ENCODE peak calls at places on chromosomes 6 and 20, in four cellular contexts. Y is SK-N-SH, N is foreskin keratinocyte, A is heart left ventricle. V is an unnamed sample.

GRCh38 chr20:23111307-23111943 is 25.3 kb upstream of the CD93 start:
- DNase-seq in A (no peak), Y (no peak), N (no peak), V (no peak)

GRCh38 chr6:42200035-42200434 is 5.3 kb upstream of the GUCA1B start:
- DNase-seq in N (peak), A (no peak), Y (no peak), V (no peak)

GRCh38 chr6:47733879-47734558 is 35.6 kb downstream of the ADGRF4 start:
- DNase-seq in N (peak), A (no peak), Y (peak), V (no peak)

GRCh38 chr6:35552285-35552917 is 39.7 kb upstream of the TULP1 start:
- DNase-seq in Y (peak), A (no peak), N (peak), V (no peak)

GRCh38 chr6:92790381-92790780 is 629.0 kb downstream of the EPHA7 start:
- DNase-seq in N (no peak), Y (no peak), A (no peak), V (no peak)

GRCh38 chr6:90765895-90766294 is 179.0 kb upstream of the MAP3K7 start:
- DNase-seq in Y (no peak), N (peak), A (no peak), V (no peak)

GRCh38 chr6:134166529-134167221 is 114.3 kb upstream of the SLC2A12 start:
- DNase-seq in Y (no peak), N (peak), A (no peak), V (no peak)

GRCh38 chr20:32457476-32457986 is 99.4 kb downstream of the ASXL1 start:
- DNase-seq in N (no peak), Y (peak), A (peak), V (no peak)

GRCh38 chr20:62815066-62815991 is 1.5 kb upstream of the COL9A3 start:
- DNase-seq in Y (peak), N (peak), A (no peak), V (no peak)

GRCh38 chr6:235763-236360 is 56.4 kb upstream of the DUSP22 start:
- DNase-seq in A (no peak), N (no peak), Y (no peak), V (no peak)

GRCh38 chr6:46134216-46134615 is 4.4 kb downstream of the ENPP4 start:
- DNase-seq in Y (no peak), A (no peak), N (no peak), V (no peak)

GRCh38 chr20:3161316-3162079 is 1.8 kb upstream of the FASTKD5 start:
- DNase-seq in Y (peak), N (no peak), A (no peak), V (no peak)

GRCh38 chr6:116370328-116370716 is 425 bp upstream of the DSE start:
- DNase-seq in A (no peak), Y (no peak), N (no peak), V (no peak)

GRCh38 chr6:17980329-17980728 is 7.1 kb downstream of the KIF13A start:
- DNase-seq in Y (no peak), N (no peak), A (no peak), V (no peak)

GRCh38 chr6:98323605-98324004 is 510.8 kb upstream of the POU3F2 start:
- DNase-seq in N (no peak), A (no peak), Y (no peak), V (no peak)

GRCh38 chr6:163814494-163815364 is 400.2 kb downstream of the QKI start:
- DNase-seq in N (peak), A (no peak), Y (no peak), V (peak)

GRCh38 chr6:111231078-111231435 is 143.8 kb downstream of the SLC16A10 start:
- DNase-seq in A (no peak), Y (no peak), N (no peak), V (no peak)

GRCh38 chr6:138979365-138979764 is 8.7 kb downstream of the REPS1 start:
- DNase-seq in N (no peak), A (no peak), Y (no peak), V (no peak)

GRCh38 chr6:168196385-168196860 is 117.4 kb upstream of the FRMD1 start:
- DNase-seq in Y (no peak), N (no peak), A (no peak), V (no peak)

GRCh38 chr20:17608701-17609497 is 39.0 kb downstream of the DSTN start:
- DNase-seq in A (no peak), N (no peak), Y (no peak), V (no peak)

GRCh38 chr20:17602493-17602892 is 32.6 kb downstream of the DSTN start:
- DNase-seq in N (no peak), Y (no peak), A (no peak), V (no peak)

GRCh38 chr20:17601957-17602356 is 32.1 kb downstream of the DSTN start:
- DNase-seq in A (no peak), Y (no peak), N (no peak), V (no peak)

GRCh38 chr20:17606001-17606400 is 36.1 kb downstream of the DSTN start:
- DNase-seq in N (no peak), Y (no peak), A (no peak), V (no peak)

DNA sequence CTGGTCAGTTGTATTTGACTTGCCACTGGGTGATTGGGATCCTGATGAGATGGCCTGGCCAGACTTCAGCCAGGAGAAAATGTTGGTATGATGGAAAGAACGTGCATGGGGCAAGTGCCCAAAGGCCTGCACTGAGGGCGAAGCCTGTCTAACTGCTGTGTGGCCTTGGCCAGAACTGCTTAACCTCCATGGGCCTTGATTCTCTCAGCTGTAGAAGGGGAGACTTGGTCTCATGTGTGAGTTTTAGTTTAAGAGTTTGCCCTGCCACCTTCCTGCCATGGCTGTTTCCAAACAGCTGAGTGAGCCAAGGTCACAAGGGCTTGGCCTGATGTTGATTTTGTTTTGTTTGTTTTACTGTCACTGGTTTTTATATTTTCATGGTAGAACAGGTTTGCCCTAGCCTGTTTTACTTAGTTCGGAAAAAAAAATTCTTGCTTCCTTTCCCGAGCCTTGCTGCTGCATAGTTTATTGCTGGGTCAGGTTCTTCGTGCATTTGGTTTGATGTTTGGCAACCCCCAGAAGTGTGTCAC is 35.3 kb downstream of the DSTN start:
- DNase-seq in N (no peak), Y (no peak), A (no peak), V (no peak)
- TF ChIP-seq CTCF in N (no peak), Y (no peak), A (no peak), V (no peak)

GRCh38 chr6:148959008-148959407 is 212.2 kb downstream of the UST start:
- DNase-seq in N (no peak), Y (no peak), A (no peak), V (no peak)
- TF ChIP-seq CTCF in N (peak), Y (peak), A (no peak), V (no peak)

GRCh38 chr6:37480118-37480736 is 19.5 kb downstream of the CCDC167 start:
- DNase-seq in A (no peak), N (peak), Y (no peak), V (no peak)
- TF ChIP-seq CTCF in A (no peak), N (no peak), Y (no peak), V (no peak)

GRCh38 chr6:10526156-10526555 is 5.0 kb downstream of the GCNT2 start:
- DNase-seq in N (peak), A (no peak), Y (no peak), V (no peak)

GRCh38 chr6:10529231-10529801 is 8.2 kb downstream of the GCNT2 start:
- DNase-seq in A (no peak), Y (no peak), N (no peak), V (no peak)

GRCh38 chr6:10531513-10531912 is 10.4 kb downstream of the GCNT2 start:
- DNase-seq in A (no peak), N (no peak), Y (no peak), V (no peak)

GRCh38 chr6:10531942-10532341 is 10.8 kb downstream of the GCNT2 start:
- DNase-seq in A (no peak), N (no peak), Y (no peak), V (no peak)

GRCh38 chr6:10528170-10528981 is 7.2 kb downstream of the GCNT2 start:
- DNase-seq in N (no peak), Y (no peak), A (no peak), V (no peak)
- TF ChIP-seq CTCF in N (no peak), Y (no peak), A (no peak), V (no peak)

DNA sequence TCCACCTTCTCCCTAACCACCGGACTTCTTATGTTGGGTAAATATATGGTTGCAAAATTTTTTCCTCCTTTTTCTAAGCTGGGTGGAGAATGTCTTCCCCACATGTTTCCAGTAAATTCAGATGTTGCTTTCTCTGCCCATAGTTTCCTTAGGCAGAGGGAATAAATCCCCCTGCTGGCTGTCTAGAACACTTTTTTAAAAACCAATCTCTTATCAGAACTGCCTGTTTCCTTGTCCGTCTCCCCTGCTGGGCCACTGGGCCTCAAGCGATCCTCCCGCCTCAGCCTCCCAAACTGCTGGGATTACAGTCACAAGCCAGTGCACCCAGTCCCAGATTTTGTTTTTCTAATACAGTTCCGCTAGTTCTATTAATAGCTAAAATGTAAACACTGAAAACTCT is 9.9 kb upstream of the WFDC2 start:
- DNase-seq in Y (peak), N (no peak), A (no peak), V (no peak)
- TF ChIP-seq CTCF in Y (peak), N (peak), A (no peak), V (no peak)

DNA sequence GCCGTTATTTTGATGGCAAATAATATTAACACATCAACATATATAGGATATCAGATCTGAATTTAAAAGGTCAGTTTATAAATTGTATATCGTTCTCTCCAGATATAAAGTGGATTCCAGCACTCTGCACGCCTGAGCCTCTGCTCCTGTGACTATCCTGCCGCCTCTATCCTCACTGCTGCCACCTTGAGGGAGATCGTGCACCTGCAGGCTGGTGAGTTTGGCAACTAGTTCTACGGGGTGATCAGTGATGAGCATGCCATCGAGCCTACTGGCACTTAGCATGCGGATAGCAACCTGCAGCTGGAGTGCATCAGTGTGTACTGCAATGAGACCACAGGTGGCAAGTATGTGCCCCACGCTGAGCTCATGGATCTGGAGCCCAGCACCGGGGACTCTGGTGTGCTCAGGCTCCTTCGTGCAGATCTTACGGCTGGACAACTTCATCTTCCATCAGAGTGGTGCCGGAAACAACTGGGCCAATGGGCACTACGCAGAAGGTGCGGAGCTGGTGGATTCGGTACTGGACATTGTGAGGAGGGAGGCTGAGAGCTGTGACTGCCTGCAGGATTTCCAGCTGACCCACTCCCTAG is 84.9 kb downstream of the FBXO5 start:
- DNase-seq in Y (peak), N (peak), A (peak), V (peak)
- TF ChIP-seq CTCF in Y (peak), N (peak), A (peak), V (peak)

GRCh38 chr6:87907521-87907920 is 140.1 kb upstream of the SPACA1 start:
- DNase-seq in N (peak), A (no peak), Y (no peak), V (no peak)
- TF ChIP-seq CTCF in N (no peak), A (no peak), Y (no peak), V (no peak)

GRCh38 chr6:166617359-166617758 is 9.7 kb downstream of the RPS6KA2 start:
- DNase-seq in N (no peak), Y (no peak), A (no peak), V (no peak)
- TF ChIP-seq CTCF in N (no peak), Y (no peak), A (no peak), V (no peak)

GRCh38 chr6:15327271-15327670 is 81.4 kb downstream of the JARID2 start:
- DNase-seq in A (no peak), N (no peak), Y (peak), V (no peak)
- TF ChIP-seq CTCF in A (no peak), N (peak), Y (peak), V (no peak)

DNA sequence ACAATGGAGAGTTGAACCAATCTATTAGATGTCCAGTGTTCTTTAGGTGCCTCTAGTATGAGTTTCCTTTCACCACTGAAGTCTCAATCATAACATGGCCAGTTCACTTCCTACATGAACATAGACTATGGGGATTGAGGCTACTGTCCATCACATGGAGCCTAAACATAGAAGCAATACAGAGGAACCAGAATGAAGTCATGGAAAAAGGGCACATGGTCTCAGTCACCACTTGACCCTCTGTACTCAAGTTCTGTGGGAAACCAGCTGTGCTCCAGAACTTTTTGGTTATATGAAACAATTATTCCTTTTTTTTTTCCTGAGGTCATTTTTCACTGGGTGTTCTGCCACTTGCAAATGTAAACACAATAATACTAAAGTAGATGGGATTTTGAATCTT is 762.5 kb downstream of the CBLN4 start:
- DNase-seq in Y (no peak), A (no peak), N (no peak), V (no peak)
- TF ChIP-seq CTCF in Y (no peak), A (no peak), N (no peak), V (no peak)

V was measured in gastrocnemius medialis.